ENCODE peak calls at places on chromosomes 3 and 15, in eight cellular contexts. One of them, this sample, is unnamed.

GRCh38 chr3:86990171-86990733 is 697 bp downstream of the VGLL3 start:
- DNase-seq in C1 segment of cervical spinal cord: no peak
- DNase-seq in A673: no peak
- DNase-seq in astrocyte of the spinal cord: peak
- DNase-seq in stimulated activated CD4-positive, alpha-beta T cell treated with anti-CD3 and anti-CD28 coated beads, Interleukin-1b, Interleukin-23, amount 100 ng/mL, for 24 hours: no peak
- DNase-seq in HepG2: no peak
- DNase-seq in effector memory CD8-positive, alpha-beta T cell: no peak
- DNase-seq in GM03348: peak
- DNase-seq in this sample: no peak

GRCh38 chr15:63110428-63111026 is 11.1 kb upstream of the LACTB start:
- DNase-seq in C1 segment of cervical spinal cord: no peak
- DNase-seq in A673: no peak
- DNase-seq in astrocyte of the spinal cord: no peak
- DNase-seq in stimulated activated CD4-positive, alpha-beta T cell treated with anti-CD3 and anti-CD28 coated beads, Interleukin-1b, Interleukin-23, amount 100 ng/mL, for 24 hours: no peak
- DNase-seq in HepG2: no peak
- DNase-seq in effector memory CD8-positive, alpha-beta T cell: no peak
- DNase-seq in GM03348: no peak
- DNase-seq in this sample: no peak

GRCh38 chr3:10707089-10707983 is 108.7 kb upstream of the SLC6A11 start:
- DNase-seq in C1 segment of cervical spinal cord: no peak
- DNase-seq in A673: no peak
- DNase-seq in astrocyte of the spinal cord: no peak
- DNase-seq in stimulated activated CD4-positive, alpha-beta T cell treated with anti-CD3 and anti-CD28 coated beads, Interleukin-1b, Interleukin-23, amount 100 ng/mL, for 24 hours: no peak
- DNase-seq in HepG2: no peak
- DNase-seq in effector memory CD8-positive, alpha-beta T cell: no peak
- DNase-seq in GM03348: peak
- DNase-seq in this sample: no peak

GRCh38 chr3:161275919-161276318 is 54.8 kb downstream of the NMD3 start:
- DNase-seq in C1 segment of cervical spinal cord: no peak
- DNase-seq in A673: no peak
- DNase-seq in astrocyte of the spinal cord: no peak
- DNase-seq in stimulated activated CD4-positive, alpha-beta T cell treated with anti-CD3 and anti-CD28 coated beads, Interleukin-1b, Interleukin-23, amount 100 ng/mL, for 24 hours: no peak
- DNase-seq in HepG2: no peak
- DNase-seq in effector memory CD8-positive, alpha-beta T cell: no peak
- DNase-seq in GM03348: no peak
- DNase-seq in this sample: no peak

GRCh38 chr3:194380300-194380699 is 10.8 kb upstream of the LRRC15 start:
- DNase-seq in C1 segment of cervical spinal cord: no peak
- DNase-seq in A673: no peak
- DNase-seq in astrocyte of the spinal cord: no peak
- DNase-seq in stimulated activated CD4-positive, alpha-beta T cell treated with anti-CD3 and anti-CD28 coated beads, Interleukin-1b, Interleukin-23, amount 100 ng/mL, for 24 hours: no peak
- DNase-seq in HepG2: no peak
- DNase-seq in effector memory CD8-positive, alpha-beta T cell: no peak
- DNase-seq in GM03348: no peak
- DNase-seq in this sample: no peak

GRCh38 chr3:183449791-183450190 is 21.4 kb upstream of the MCF2L2 start:
- DNase-seq in C1 segment of cervical spinal cord: no peak
- DNase-seq in A673: no peak
- DNase-seq in astrocyte of the spinal cord: no peak
- DNase-seq in stimulated activated CD4-positive, alpha-beta T cell treated with anti-CD3 and anti-CD28 coated beads, Interleukin-1b, Interleukin-23, amount 100 ng/mL, for 24 hours: no peak
- DNase-seq in HepG2: no peak
- DNase-seq in effector memory CD8-positive, alpha-beta T cell: no peak
- DNase-seq in GM03348: no peak
- DNase-seq in this sample: no peak

GRCh38 chr3:197750863-197751737 is 1.4 kb downstream of the FYTTD1 start:
- DNase-seq in C1 segment of cervical spinal cord: peak
- DNase-seq in A673: peak
- DNase-seq in astrocyte of the spinal cord: peak
- DNase-seq in stimulated activated CD4-positive, alpha-beta T cell treated with anti-CD3 and anti-CD28 coated beads, Interleukin-1b, Interleukin-23, amount 100 ng/mL, for 24 hours: peak
- DNase-seq in HepG2: no peak
- DNase-seq in effector memory CD8-positive, alpha-beta T cell: no peak
- DNase-seq in GM03348: peak
- DNase-seq in this sample: no peak

GRCh38 chr3:107516475-107516874 is 6.3 kb upstream of the BBX start:
- DNase-seq in C1 segment of cervical spinal cord: no peak
- DNase-seq in A673: no peak
- DNase-seq in astrocyte of the spinal cord: no peak
- DNase-seq in stimulated activated CD4-positive, alpha-beta T cell treated with anti-CD3 and anti-CD28 coated beads, Interleukin-1b, Interleukin-23, amount 100 ng/mL, for 24 hours: no peak
- DNase-seq in HepG2: no peak
- DNase-seq in effector memory CD8-positive, alpha-beta T cell: no peak
- DNase-seq in GM03348: no peak
- DNase-seq in this sample: no peak

GRCh38 chr3:157447026-157447694 is 10.5 kb downstream of the PTX3 start:
- DNase-seq in C1 segment of cervical spinal cord: no peak
- DNase-seq in A673: peak
- DNase-seq in astrocyte of the spinal cord: peak
- DNase-seq in stimulated activated CD4-positive, alpha-beta T cell treated with anti-CD3 and anti-CD28 coated beads, Interleukin-1b, Interleukin-23, amount 100 ng/mL, for 24 hours: no peak
- DNase-seq in HepG2: no peak
- DNase-seq in effector memory CD8-positive, alpha-beta T cell: no peak
- DNase-seq in GM03348: peak
- DNase-seq in this sample: no peak

GRCh38 chr3:68705695-68706429 is 226.5 kb downstream of the TAFA4 start:
- DNase-seq in C1 segment of cervical spinal cord: no peak
- DNase-seq in A673: no peak
- DNase-seq in astrocyte of the spinal cord: no peak
- DNase-seq in stimulated activated CD4-positive, alpha-beta T cell treated with anti-CD3 and anti-CD28 coated beads, Interleukin-1b, Interleukin-23, amount 100 ng/mL, for 24 hours: no peak
- DNase-seq in HepG2: no peak
- DNase-seq in effector memory CD8-positive, alpha-beta T cell: no peak
- DNase-seq in GM03348: no peak
- DNase-seq in this sample: no peak

GRCh38 chr15:29518442-29518841 is 248.8 kb upstream of the NSMCE3 start:
- DNase-seq in C1 segment of cervical spinal cord: no peak
- DNase-seq in A673: no peak
- DNase-seq in astrocyte of the spinal cord: no peak
- DNase-seq in stimulated activated CD4-positive, alpha-beta T cell treated with anti-CD3 and anti-CD28 coated beads, Interleukin-1b, Interleukin-23, amount 100 ng/mL, for 24 hours: no peak
- DNase-seq in HepG2: no peak
- DNase-seq in effector memory CD8-positive, alpha-beta T cell: no peak
- DNase-seq in GM03348: no peak
- DNase-seq in this sample: no peak

GRCh38 chr3:165159760-165160421 is 36.3 kb downstream of the SLITRK3 start:
- DNase-seq in C1 segment of cervical spinal cord: no peak
- DNase-seq in A673: no peak
- DNase-seq in astrocyte of the spinal cord: no peak
- DNase-seq in stimulated activated CD4-positive, alpha-beta T cell treated with anti-CD3 and anti-CD28 coated beads, Interleukin-1b, Interleukin-23, amount 100 ng/mL, for 24 hours: no peak
- DNase-seq in HepG2: no peak
- DNase-seq in effector memory CD8-positive, alpha-beta T cell: no peak
- DNase-seq in GM03348: no peak
- DNase-seq in this sample: no peak

GRCh38 chr15:91894606-91895005 is 41.1 kb downstream of the SLCO3A1 start:
- DNase-seq in C1 segment of cervical spinal cord: no peak
- DNase-seq in A673: no peak
- DNase-seq in astrocyte of the spinal cord: no peak
- DNase-seq in stimulated activated CD4-positive, alpha-beta T cell treated with anti-CD3 and anti-CD28 coated beads, Interleukin-1b, Interleukin-23, amount 100 ng/mL, for 24 hours: no peak
- DNase-seq in HepG2: no peak
- DNase-seq in effector memory CD8-positive, alpha-beta T cell: no peak
- DNase-seq in GM03348: no peak
- DNase-seq in this sample: no peak

This sample was measured in naive thymus-derived CD4-positive, alpha-beta T cell.